ENCODE peak calls at places on chromosomes 3 and 15, in four cellular contexts. H, T, M and P are unnamed samples.

GRCh38 chr3:38110314-38111050 is 26.4 kb downstream of the ACAA1 start:
- DNase-seq in M (no peak), T (no peak), H (no peak), P (no peak)

GRCh38 chr3:63051920-63052319 is 176.7 kb upstream of the CADPS start:
- DNase-seq in M (no peak), T (peak), H (no peak), P (peak)

GRCh38 chr15:57422113-57422754 is 45.9 kb downstream of the CGNL1 start:
- DNase-seq in H (no peak), T (no peak), M (no peak), P (no peak)

GRCh38 chr15:66094331-66094730 is 159.2 kb downstream of the MEGF11 start:
- DNase-seq in T (no peak), H (no peak), M (no peak), P (no peak)

GRCh38 chr15:53472883-53473282 is 286.6 kb downstream of the WDR72 start:
- DNase-seq in T (no peak), H (no peak), M (no peak), P (peak)

GRCh38 chr3:196207833-196208607 is 3.2 kb downstream of the ZDHHC19 start:
- DNase-seq in H (peak), M (no peak), T (peak), P (peak)

GRCh38 chr3:88195951-88196434 is 46.2 kb downstream of the C3orf38 start:
- DNase-seq in M (peak), H (no peak), T (no peak), P (peak)

GRCh38 chr15:99437315-99438221 is 128.2 kb upstream of the MEF2A start:
- DNase-seq in M (no peak), T (no peak), H (peak), P (no peak)

GRCh38 chr3:56899078-56899477 is 97.3 kb upstream of the ARHGEF3 start:
- DNase-seq in M (no peak), H (no peak), T (no peak), P (no peak)

GRCh38 chr3:143751643-143752178 is 96.6 kb downstream of the SLC9A9 start:
- DNase-seq in T (no peak), M (no peak), H (no peak), P (no peak)

GRCh38 chr15:60184579-60184978 is 180.5 kb downstream of the FOXB1 start:
- DNase-seq in H (no peak), M (peak), T (no peak), P (peak)

DNA sequence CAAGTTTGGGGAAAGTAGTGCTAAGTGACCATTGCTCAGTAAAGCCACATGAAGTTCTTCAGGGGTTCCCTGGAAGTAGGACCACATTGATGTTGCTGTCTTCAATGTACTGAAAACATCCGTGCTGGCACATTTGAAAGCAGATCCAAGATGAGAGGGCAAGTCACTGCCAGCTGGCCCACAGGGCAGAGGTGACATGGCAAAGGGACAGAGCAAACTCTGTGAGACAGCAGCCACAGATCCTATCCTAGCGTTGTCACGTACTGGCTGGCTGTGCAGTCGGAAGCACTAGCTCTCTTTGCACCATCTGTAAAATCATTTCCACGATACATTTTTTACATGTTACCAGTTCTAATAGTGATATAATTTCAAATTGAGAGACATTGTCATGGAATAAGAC is 13.8 kb downstream of the MUC13 start:
- DNase-seq in M (no peak), T (no peak), H (no peak), P (no peak)
- H3K18ac ChIP-seq in M (no peak), T (no peak), H (no peak), P (no peak)

GRCh38 chr3:73622135-73622534 is 2.6 kb downstream of the PDZRN3 start:
- DNase-seq in H (peak), M (peak), T (no peak), P (no peak)

GRCh38 chr3:73624363-73625123 is at the start of gene PDZRN3:
- DNase-seq in M (peak), H (peak), T (peak), P (peak)

GRCh38 chr3:73625124-73625665 is 454 bp upstream of the PDZRN3 start:
- DNase-seq in T (peak), M (peak), H (peak), P (peak)

GRCh38 chr3:73623316-73623715 is 1.4 kb downstream of the PDZRN3 start:
- DNase-seq in M (peak), H (no peak), T (no peak), P (no peak)

DNA sequence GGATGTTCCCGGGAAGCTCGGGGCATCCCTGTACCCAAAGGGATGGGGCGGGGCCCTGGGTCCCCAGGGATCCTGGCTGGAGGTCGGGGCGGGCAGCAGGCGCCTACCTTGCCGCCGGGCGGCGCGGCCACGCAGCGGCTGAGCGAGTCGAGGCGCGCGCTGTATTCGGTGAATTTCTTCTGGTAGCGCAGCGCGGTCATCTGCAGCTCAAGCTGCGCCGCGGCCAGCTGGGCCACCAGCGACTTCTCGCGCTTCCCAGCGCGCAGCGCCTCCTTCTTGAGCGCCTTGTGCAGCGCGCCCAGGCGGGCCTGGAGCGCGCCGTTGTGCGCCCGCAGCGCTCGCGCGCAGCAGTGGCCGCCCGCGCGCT is 762 bp downstream of the PDZRN3 start:
- DNase-seq in M (peak), T (no peak), H (peak), P (peak)
- H3K18ac ChIP-seq in M (peak), T (peak), H (no peak), P (no peak)

DNA sequence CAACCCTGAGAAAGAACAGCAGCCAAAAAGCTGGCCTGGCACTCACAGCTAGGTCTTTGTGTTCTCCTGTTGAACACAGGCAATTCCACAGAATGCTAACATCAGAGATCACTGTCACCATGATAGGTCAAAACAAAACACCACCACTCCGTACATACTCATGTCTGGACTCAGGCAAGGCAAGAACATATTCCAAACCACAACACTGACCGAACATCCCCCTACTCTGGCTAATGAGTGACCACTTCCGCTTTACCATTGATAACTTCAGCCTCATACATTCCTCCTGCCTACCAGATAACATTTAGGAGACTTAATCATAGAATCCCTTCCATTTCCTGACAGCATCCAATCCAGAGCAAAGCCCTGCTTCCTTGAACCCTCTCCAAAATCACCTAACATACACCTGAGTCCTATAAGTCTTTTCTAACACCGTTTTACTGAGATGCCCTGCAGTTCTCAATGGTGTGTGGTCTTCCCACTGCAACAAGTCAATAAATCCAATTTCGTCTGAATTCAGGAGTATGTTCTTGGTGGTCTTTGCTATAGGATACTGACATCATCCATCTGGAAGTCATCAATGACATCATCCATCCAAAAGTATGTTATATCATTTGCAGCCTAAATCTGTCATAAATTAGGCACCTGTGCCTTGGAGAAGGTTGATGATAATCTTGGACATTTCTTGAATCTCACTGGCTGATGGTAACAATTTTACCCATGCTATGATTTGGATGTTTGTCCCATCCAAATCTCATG is 23.7 kb downstream of the RIOX2 start:
- DNase-seq in H (no peak), T (no peak), M (no peak), P (no peak)
- H3K18ac ChIP-seq in H (no peak), T (no peak), M (no peak), P (no peak)

DNA sequence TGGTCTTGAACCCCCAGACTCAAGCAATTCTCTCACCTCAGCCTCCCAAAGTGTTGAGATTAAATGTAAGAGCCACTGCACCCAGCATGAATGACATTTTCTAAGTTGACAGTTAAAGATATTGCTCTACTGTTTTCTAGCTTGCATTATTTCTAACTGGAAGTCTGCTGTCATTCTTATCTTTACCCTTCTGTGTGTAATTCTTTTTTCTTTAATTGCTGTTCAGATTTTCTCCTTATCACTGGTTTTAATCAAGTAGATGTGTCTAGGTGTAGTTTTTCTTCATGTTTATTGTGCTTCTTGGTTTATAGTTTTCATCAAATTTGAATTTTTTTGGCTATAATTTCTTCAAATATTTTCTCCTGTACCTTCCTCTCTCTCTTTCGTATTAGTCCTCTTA is 4.9 kb downstream of the PARP15 start:
- DNase-seq in H (no peak), M (no peak), T (no peak), P (no peak)
- H3K18ac ChIP-seq in H (no peak), M (no peak), T (no peak), P (no peak)

GRCh38 chr3:134378384-134378783 is 4.1 kb upstream of the AMOTL2 start:
- DNase-seq in M (no peak), H (peak), T (no peak), P (peak)

GRCh38 chr3:134376385-134376765 is 2.1 kb upstream of the AMOTL2 start:
- DNase-seq in H (peak), M (no peak), T (no peak), P (no peak)

GRCh38 chr3:134378818-134379217 is 4.6 kb upstream of the AMOTL2 start:
- DNase-seq in M (peak), H (no peak), T (no peak), P (no peak)

GRCh38 chr3:134376786-134377431 is 2.7 kb upstream of the AMOTL2 start:
- DNase-seq in T (no peak), H (no peak), M (no peak), P (no peak)

DNA sequence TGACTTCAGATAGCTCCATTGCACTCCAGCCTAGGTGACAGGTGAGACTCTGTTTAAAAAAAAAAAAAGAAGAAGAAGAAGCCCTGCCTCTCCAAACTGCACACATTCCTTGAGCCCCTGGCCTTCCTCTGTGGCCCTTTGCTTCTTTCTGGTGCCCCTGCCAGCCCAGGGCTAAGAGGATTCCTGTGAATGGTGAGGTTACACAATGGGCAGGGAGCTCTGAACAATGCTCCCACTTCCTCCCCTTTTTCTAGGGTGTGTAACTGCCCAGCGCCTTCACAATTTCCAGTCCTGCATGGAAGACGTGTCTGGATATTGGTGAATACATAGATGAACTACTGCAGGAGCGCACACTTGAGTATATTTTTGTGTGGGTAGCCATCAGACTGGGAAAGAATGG is 3.6 kb upstream of the AMOTL2 start:
- DNase-seq in T (no peak), M (no peak), H (peak), P (no peak)
- H3K18ac ChIP-seq in T (no peak), M (no peak), H (no peak), P (no peak)

GRCh38 chr3:184249412-184250166 is at the start of gene EEF1AKMT4:
- DNase-seq in T (peak), H (peak), M (peak), P (peak)

GRCh38 chr3:184250167-184250828 is 826 bp downstream of the EEF1AKMT4 start:
- DNase-seq in H (peak), T (peak), M (peak), P (peak)

GRCh38 chr3:184248454-184249411 is at the start of gene ALG3:
- DNase-seq in M (peak), H (peak), T (peak), P (peak)
- H3K18ac ChIP-seq in M (peak), H (peak), T (peak), P (peak)

GRCh38 chr3:9862391-9863235 is 17.4 kb downstream of the CIDEC start:
- DNase-seq in M (no peak), H (peak), T (peak), P (peak)
- H3K18ac ChIP-seq in M (no peak), H (no peak), T (peak), P (peak)

GRCh38 chr3:122921791-122922651 is 105.5 kb downstream of the SEMA5B start:
- DNase-seq in M (no peak), T (peak), H (peak), P (peak)
- H3K18ac ChIP-seq in M (no peak), T (peak), H (no peak), P (no peak)

GRCh38 chr3:65576228-65576627 is 462.5 kb downstream of the MAGI1 start:
- DNase-seq in H (no peak), T (no peak), M (no peak), P (no peak)

GRCh38 chr3:65577875-65578274 is 460.8 kb downstream of the MAGI1 start:
- DNase-seq in H (no peak), T (no peak), M (no peak), P (no peak)

GRCh38 chr3:65573548-65574116 is 465.1 kb downstream of the MAGI1 start:
- DNase-seq in M (no peak), T (no peak), H (no peak), P (no peak)

GRCh38 chr3:65575376-65575840 is 463.3 kb downstream of the MAGI1 start:
- DNase-seq in T (no peak), H (no peak), M (peak), P (no peak)

DNA sequence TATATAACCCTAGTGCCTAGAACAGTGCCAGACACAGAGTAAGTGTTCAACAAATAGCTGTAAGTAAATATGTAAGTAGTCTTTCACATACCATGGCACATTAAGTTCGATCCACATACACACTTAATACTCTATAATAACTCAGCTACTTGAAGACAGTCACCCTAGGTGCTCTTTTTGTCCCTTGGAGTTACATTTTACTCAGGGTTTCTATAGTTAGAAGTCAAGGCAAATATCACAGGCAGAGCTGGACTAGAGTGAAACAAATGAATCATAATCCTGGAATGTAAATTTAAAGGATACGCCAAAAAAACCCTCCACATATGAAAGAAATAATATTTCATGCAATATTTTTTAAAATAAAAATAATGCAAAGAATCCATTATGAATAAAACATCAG is 461.8 kb downstream of the MAGI1 start:
- DNase-seq in M (peak), H (no peak), T (no peak), P (no peak)
- H3K18ac ChIP-seq in M (peak), H (no peak), T (no peak), P (no peak)

DNA sequence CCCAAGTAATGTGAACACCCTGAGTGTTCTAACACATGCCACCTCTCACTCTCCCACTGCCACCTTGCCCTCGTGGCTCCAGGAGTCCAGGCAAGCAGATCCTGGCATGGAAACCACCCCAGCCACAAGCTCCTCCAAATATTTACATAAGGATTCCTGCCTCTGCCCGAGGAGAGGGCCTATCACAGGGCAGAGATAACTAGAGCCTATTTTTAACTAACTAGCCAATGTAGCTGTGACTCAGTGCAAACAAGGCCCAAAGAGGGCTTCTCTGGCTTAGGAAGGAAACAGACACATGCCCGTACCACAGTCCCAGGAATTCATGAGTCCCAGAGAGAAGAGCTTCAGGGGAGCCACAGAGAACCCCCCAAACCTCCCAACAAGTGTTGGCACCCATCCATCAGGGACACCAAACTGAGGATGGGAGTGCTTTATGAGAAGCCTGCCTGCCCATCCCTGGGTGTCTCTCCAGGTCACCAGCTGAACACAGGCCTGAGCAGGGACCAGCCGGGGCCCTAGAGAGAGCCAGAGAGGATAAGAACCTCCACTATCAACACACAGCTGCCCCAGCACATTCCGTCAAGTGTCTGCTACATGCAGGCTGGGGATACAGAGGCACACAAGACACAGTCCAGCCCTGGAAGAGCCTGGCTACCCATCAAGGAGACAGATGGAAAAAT is 9.2 kb downstream of the FYCO1 start:
- DNase-seq in M (peak), T (no peak), H (no peak), P (no peak)
- H3K18ac ChIP-seq in M (peak), T (no peak), H (no peak), P (no peak)